ENCODE peak calls at places on chromosomes 4 and X, in four cellular contexts. D, V, A and H are unnamed samples.

GRCh38 chr4:40502220-40502619 is 127.4 kb downstream of the RBM47 start:
- DNase-seq in D (no peak), V (no peak), A (no peak), H (no peak)

GRCh38 chr4:85478576-85478975 is 3.6 kb downstream of the ARHGAP24 start:
- DNase-seq in D (no peak), V (no peak), A (no peak), H (no peak)

GRCh38 chr4:42216569-42216968 is 64.1 kb upstream of the BEND4 start:
- DNase-seq in D (no peak), V (no peak), A (no peak), H (no peak)

GRCh38 chr4:65089666-65090065 is 580.6 kb downstream of the EPHA5 start:
- DNase-seq in D (no peak), V (no peak), A (no peak), H (no peak)

GRCh38 chr4:184343400-184344177 is 125.9 kb upstream of the ENPP6 start:
- DNase-seq in D (peak), V (peak), A (peak), H (peak)

GRCh38 chrX:37357436-37357835 is 8.3 kb downstream of the PRRG1 start:
- DNase-seq in D (no peak), V (no peak), A (no peak), H (no peak)

GRCh38 chr4:52869196-52869595 is 7.1 kb downstream of the RASL11B start:
- DNase-seq in D (peak), V (no peak), A (no peak), H (no peak)

GRCh38 chrX:72308566-72309296 is 3.0 kb upstream of the CITED1 start:
- DNase-seq in D (peak), V (no peak), A (peak), H (no peak)

GRCh38 chrX:151393514-151393913 is 3.5 kb upstream of the VMA21 start:
- DNase-seq in D (peak), V (peak), A (no peak), H (peak)

GRCh38 chrX:65587616-65588526 is 53.3 kb upstream of the LAS1L start:
- DNase-seq in D (no peak), V (no peak), A (no peak), H (no peak)

GRCh38 chr4:13844740-13845139 is 217.2 kb upstream of the BOD1L1 start:
- DNase-seq in D (no peak), V (no peak), A (no peak), H (no peak)

GRCh38 chrX:44748014-44748413 is 95.8 kb upstream of the DUSP21 start:
- DNase-seq in D (no peak), V (no peak), A (no peak), H (no peak)

GRCh38 chrX:1486749-1487361 is 34.1 kb upstream of the ASMTL start:
- DNase-seq in D (no peak), V (no peak), A (no peak), H (no peak)